ENCODE peak calls at places on chromosomes 5 and 9, in eight cellular contexts. Y is lung, K is endothelial cell, E is PC-3, V is GM10248, C is spleen, Z is GM06990, N is nephron progenitor cell. G is an unnamed sample.
A peak's percentile ranks its signal among the peaks of the same experiment; 100 is the strongest.

GRCh38 chr5:177006265-177006972 is at the start of gene UIMC1:
- DNase-seq in N (peak; percentile 96), K (peak; percentile 97), C (peak; percentile 97), E (peak; percentile 93), Y (peak; percentile 93), V (peak; percentile 95), Z (peak; percentile 98), G (peak; percentile 96)

GRCh38 chr9:19934301-19934868 is 145.5 kb upstream of the SLC24A2 start:
- DNase-seq in Y (no peak), E (no peak), C (no peak), N (peak; percentile 50), K (peak; percentile 46), Z (no peak), V (no peak), G (no peak)

GRCh38 chr5:76441890-76442673 is 39.0 kb downstream of the IQGAP2 start:
- DNase-seq in E (no peak), Z (no peak), Y (no peak), K (no peak), C (no peak), V (no peak), N (no peak), G (no peak)

GRCh38 chr9:6006968-6007769 is 8.3 kb downstream of the RANBP6 start:
- DNase-seq in K (peak; percentile 80), Y (peak; percentile 92), Z (peak; percentile 93), C (peak; percentile 99), N (peak; percentile 92), V (peak; percentile 86), E (peak; percentile 86), G (peak; percentile 97)

GRCh38 chr5:133831506-133832224 is 136.8 kb downstream of the C5orf15 start:
- DNase-seq in Y (no peak), Z (no peak), E (peak; percentile 57), C (no peak), K (no peak), V (no peak), N (no peak), G (no peak)

GRCh38 chr9:114051706-114052105 is 26.4 kb downstream of the AMBP start:
- DNase-seq in Y (no peak), E (no peak), K (no peak), Z (no peak), N (no peak), C (peak; percentile 29), V (no peak), G (no peak)

GRCh38 chr5:135814254-135814653 is 20.2 kb upstream of the SLC25A48 start:
- DNase-seq in Z (no peak), V (no peak), E (no peak), K (no peak), N (no peak), Y (no peak), C (peak; percentile 44), G (no peak)

GRCh38 chr5:173689171-173689676 is 72.8 kb upstream of the BOD1 start:
- DNase-seq in N (no peak), Z (no peak), E (no peak), V (no peak), Y (peak; percentile 33), K (no peak), C (no peak), G (no peak)

GRCh38 chr5:135135530-135136201 is 101.6 kb upstream of the PITX1 start:
- DNase-seq in N (no peak), K (no peak), Z (no peak), E (peak; percentile 66), V (no peak), C (no peak), Y (no peak), G (peak; percentile 91)

GRCh38 chr9:90546200-90546599 is 96.4 kb downstream of the DIRAS2 start:
- DNase-seq in C (no peak), V (no peak), E (peak; percentile 49), Y (no peak), K (no peak), N (no peak), Z (no peak), G (peak; percentile 77)

GRCh38 chr5:171745602-171746001 is 40.0 kb upstream of the SMIM23 start:
- DNase-seq in Z (no peak), V (no peak), N (no peak), K (no peak), E (no peak), C (no peak), Y (no peak), G (no peak)

GRCh38 chr5:90932052-90932699 is 373.6 kb downstream of the ADGRV1 start:
- DNase-seq in V (peak; percentile 56), C (no peak), Z (no peak), E (peak; percentile 93), Y (peak; percentile 58), N (peak; percentile 40), K (peak; percentile 54), G (no peak)

GRCh38 chr9:33921967-33922895 is 105.3 kb downstream of the UBE2R2 start:
- DNase-seq in C (peak; percentile 62), K (peak; percentile 60), Y (no peak), V (peak; percentile 46), N (peak; percentile 28), E (peak; percentile 23), Z (no peak), G (no peak)

GRCh38 chr9:13083973-13084528 is 195.4 kb downstream of the MPDZ start:
- DNase-seq in C (no peak), N (no peak), V (no peak), Z (no peak), E (peak; percentile 85), K (no peak), Y (no peak), G (no peak)

GRCh38 chr5:89844548-89844947 is 565.0 kb downstream of the CETN3 start:
- DNase-seq in K (no peak), V (no peak), E (no peak), Z (no peak), Y (no peak), N (no peak), C (no peak), G (no peak)

GRCh38 chr9:1575939-1576338 is 439.2 kb upstream of the SMARCA2 start:
- DNase-seq in V (no peak), C (no peak), Y (no peak), Z (no peak), N (no peak), E (no peak), K (no peak), G (no peak)

GRCh38 chr5:38408446-38409175 is 147.8 kb downstream of the LIFR start:
- DNase-seq in V (no peak), E (no peak), C (no peak), Z (no peak), K (no peak), N (no peak), Y (no peak), G (no peak)

GRCh38 chr5:38403407-38403806 is 145.0 kb downstream of the EGFLAM start:
- DNase-seq in V (no peak), K (no peak), E (peak; percentile 29), C (no peak), Z (no peak), N (no peak), Y (no peak), G (no peak)

GRCh38 chr5:38404236-38404635 is 145.9 kb downstream of the EGFLAM start:
- DNase-seq in E (no peak), C (no peak), N (no peak), K (no peak), Z (no peak), V (no peak), Y (no peak), G (no peak)

GRCh38 chr5:38401145-38401544 is 142.8 kb downstream of the EGFLAM start:
- DNase-seq in Y (no peak), Z (no peak), E (no peak), K (no peak), N (no peak), C (no peak), V (no peak), G (no peak)

DNA sequence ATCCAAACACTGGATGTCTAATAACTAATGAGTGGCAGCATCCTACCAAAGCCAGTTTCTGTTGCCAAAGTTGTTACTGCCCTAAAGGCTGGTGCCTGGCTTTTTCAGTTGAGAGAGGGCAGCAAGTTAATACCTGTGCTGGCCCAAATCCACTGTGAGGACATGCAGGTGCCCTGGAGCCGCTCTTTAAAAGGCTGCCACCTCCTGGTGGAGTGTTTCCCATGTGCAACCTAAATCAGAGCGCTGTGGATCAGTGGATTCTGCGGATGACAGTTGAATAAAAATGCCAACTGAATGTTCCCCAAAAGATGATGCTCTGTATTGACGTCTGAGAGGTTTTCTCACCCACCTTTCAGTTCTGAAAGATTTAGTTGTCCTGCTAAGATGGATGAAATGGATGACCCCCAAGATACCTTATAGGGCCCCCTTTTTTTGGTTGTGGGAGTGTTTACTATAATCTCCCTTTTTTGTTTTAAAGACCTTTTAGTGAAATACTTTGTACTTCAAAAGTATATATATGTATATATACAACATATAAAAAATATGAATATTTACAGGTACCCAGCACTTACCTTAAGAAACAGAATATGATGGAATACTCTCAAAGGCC is 146.4 kb downstream of the EGFLAM start:
- DNase-seq in K (peak; percentile 54), E (peak; percentile 51), Y (no peak), Z (no peak), C (no peak), V (no peak), N (peak; percentile 18), G (no peak)
- TF ChIP-seq CTCF in K (no peak), E (peak; percentile 80), Y (no peak), Z (peak; percentile 42), C (no peak), V (no peak), N (peak; percentile 31), G (peak; percentile 44)

GRCh38 chr5:146208916-146209522 is 5.6 kb downstream of the RBM27 start:
- DNase-seq in V (no peak), E (peak; percentile 78), C (no peak), N (no peak), Y (no peak), Z (no peak), K (no peak), G (no peak)
- TF ChIP-seq CTCF in V (no peak), E (peak; percentile 44), C (no peak), N (peak; percentile 23), Y (no peak), Z (peak; percentile 13), K (peak; percentile 48), G (no peak)

GRCh38 chr9:93662016-93662638 is 85.7 kb downstream of the PHF2 start:
- DNase-seq in V (no peak), E (no peak), Y (no peak), N (no peak), C (no peak), K (no peak), Z (no peak), G (no peak)
- TF ChIP-seq CTCF in V (no peak), E (no peak), Y (no peak), N (no peak), C (no peak), K (no peak), Z (no peak), G (no peak)

GRCh38 chr9:109411069-109411761 is 86.9 kb downstream of the PTPN3 start:
- DNase-seq in Y (no peak), N (no peak), Z (peak; percentile 74), V (peak; percentile 68), E (no peak), C (no peak), K (no peak), G (no peak)

GRCh38 chr9:109408759-109409462 is 88.1 kb upstream of the EPB41L4B start:
- DNase-seq in K (no peak), N (no peak), V (no peak), Y (peak; percentile 38), C (no peak), Z (no peak), E (no peak), G (no peak)

GRCh38 chr9:109414125-109414785 is 83.9 kb downstream of the PTPN3 start:
- DNase-seq in Z (no peak), Y (no peak), E (no peak), K (no peak), C (no peak), N (no peak), V (no peak), G (no peak)

GRCh38 chr9:109409998-109410397 is 88.1 kb downstream of the PTPN3 start:
- DNase-seq in V (no peak), C (no peak), N (peak; percentile 30), K (peak; percentile 62), Y (no peak), Z (no peak), E (no peak), G (no peak)

GRCh38 chr9:109411818-109412352 is 86.2 kb downstream of the PTPN3 start:
- DNase-seq in Y (no peak), C (no peak), N (no peak), K (peak; percentile 25), V (peak; percentile 61), E (peak; percentile 15), Z (peak; percentile 43), G (no peak)
- TF ChIP-seq CTCF in Y (peak; percentile 14), C (no peak), N (peak; percentile 71), K (peak; percentile 38), V (peak; percentile 84), E (peak; percentile 64), Z (peak; percentile 95), G (peak; percentile 58)

G was measured in RWPE2.